ENCODE peak calls at places on chromosome 3, in ten cellular contexts. One of them, this sample, is unnamed.

GRCh38 chr3:156174229-156174847 is 54.0 kb downstream of the KCNAB1 start:
- DNase-seq in cardiac muscle cell: peak; percentile 41
- DNase-seq in brain microvascular endothelial cell: peak; percentile 39
- DNase-seq in GM23338: peak; percentile 33
- DNase-seq in CD4-positive, alpha-beta T cell: no peak
- DNase-seq in adrenal gland: no peak
- DNase-seq in OCI-LY7: no peak
- DNase-seq in heart right ventricle: no peak
- DNase-seq in tibial artery: no peak
- DNase-seq in dorsolateral prefrontal cortex: peak; percentile 25
- DNase-seq in this sample: no peak

GRCh38 chr3:108430540-108430939 is 79.9 kb downstream of the MYH15 start:
- DNase-seq in OCI-LY7: no peak
- DNase-seq in cardiac muscle cell: no peak
- DNase-seq in adrenal gland: no peak
- DNase-seq in CD4-positive, alpha-beta T cell: no peak
- DNase-seq in brain microvascular endothelial cell: no peak
- DNase-seq in tibial artery: no peak
- DNase-seq in dorsolateral prefrontal cortex: no peak
- DNase-seq in heart right ventricle: no peak
- DNase-seq in GM23338: no peak
- DNase-seq in this sample: no peak

GRCh38 chr3:49602877-49603411 is 48.7 kb downstream of the BSN start:
- DNase-seq in adrenal gland: no peak
- DNase-seq in GM23338: no peak
- DNase-seq in tibial artery: no peak
- DNase-seq in cardiac muscle cell: no peak
- DNase-seq in CD4-positive, alpha-beta T cell: peak; percentile 63
- DNase-seq in OCI-LY7: no peak
- DNase-seq in brain microvascular endothelial cell: no peak
- DNase-seq in heart right ventricle: no peak
- DNase-seq in dorsolateral prefrontal cortex: no peak
- DNase-seq in this sample: peak; percentile 71

GRCh38 chr3:51384145-51384729 is 854 bp upstream of the MANF start:
- DNase-seq in OCI-LY7: peak; percentile 53
- DNase-seq in heart right ventricle: no peak
- DNase-seq in tibial artery: peak; percentile 37
- DNase-seq in brain microvascular endothelial cell: peak; percentile 6
- DNase-seq in adrenal gland: no peak
- DNase-seq in dorsolateral prefrontal cortex: no peak
- DNase-seq in cardiac muscle cell: peak; percentile 47
- DNase-seq in GM23338: peak; percentile 43
- DNase-seq in CD4-positive, alpha-beta T cell: no peak
- DNase-seq in this sample: no peak

GRCh38 chr3:57966823-57967222 is 41.4 kb upstream of the FLNB start:
- DNase-seq in OCI-LY7: no peak
- DNase-seq in dorsolateral prefrontal cortex: no peak
- DNase-seq in heart right ventricle: no peak
- DNase-seq in tibial artery: peak; percentile 43
- DNase-seq in CD4-positive, alpha-beta T cell: no peak
- DNase-seq in brain microvascular endothelial cell: no peak
- DNase-seq in cardiac muscle cell: no peak
- DNase-seq in adrenal gland: no peak
- DNase-seq in GM23338: no peak
- DNase-seq in this sample: no peak

GRCh38 chr3:153315781-153316180 is 153.8 kb downstream of the RAP2B start:
- DNase-seq in OCI-LY7: no peak
- DNase-seq in dorsolateral prefrontal cortex: no peak
- DNase-seq in brain microvascular endothelial cell: no peak
- DNase-seq in heart right ventricle: no peak
- DNase-seq in tibial artery: no peak
- DNase-seq in CD4-positive, alpha-beta T cell: no peak
- DNase-seq in GM23338: no peak
- DNase-seq in cardiac muscle cell: no peak
- DNase-seq in adrenal gland: no peak
- DNase-seq in this sample: no peak

GRCh38 chr3:58029842-58030584 is 21.8 kb downstream of the FLNB start:
- DNase-seq in GM23338: no peak
- DNase-seq in adrenal gland: no peak
- DNase-seq in tibial artery: no peak
- DNase-seq in OCI-LY7: no peak
- DNase-seq in heart right ventricle: no peak
- DNase-seq in dorsolateral prefrontal cortex: no peak
- DNase-seq in brain microvascular endothelial cell: no peak
- DNase-seq in cardiac muscle cell: no peak
- DNase-seq in CD4-positive, alpha-beta T cell: no peak
- DNase-seq in this sample: no peak

GRCh38 chr3:184496933-184497332 is 64.7 kb upstream of the EPHB3 start:
- DNase-seq in adrenal gland: no peak
- DNase-seq in heart right ventricle: no peak
- DNase-seq in brain microvascular endothelial cell: no peak
- DNase-seq in dorsolateral prefrontal cortex: no peak
- DNase-seq in tibial artery: no peak
- DNase-seq in GM23338: no peak
- DNase-seq in cardiac muscle cell: no peak
- DNase-seq in CD4-positive, alpha-beta T cell: no peak
- DNase-seq in OCI-LY7: no peak
- DNase-seq in this sample: no peak

GRCh38 chr3:49339593-49339946 is 283 bp downstream of the USP4 start:
- DNase-seq in cardiac muscle cell: no peak
- DNase-seq in adrenal gland: no peak
- DNase-seq in OCI-LY7: no peak
- DNase-seq in dorsolateral prefrontal cortex: no peak
- DNase-seq in CD4-positive, alpha-beta T cell: peak; percentile 38
- DNase-seq in brain microvascular endothelial cell: no peak
- DNase-seq in tibial artery: no peak
- DNase-seq in GM23338: peak; percentile 79
- DNase-seq in heart right ventricle: peak; percentile 47
- DNase-seq in this sample: peak; percentile 3

GRCh38 chr3:38646630-38647029 is 2.9 kb downstream of the SCN5A start:
- DNase-seq in tibial artery: no peak
- DNase-seq in brain microvascular endothelial cell: no peak
- DNase-seq in OCI-LY7: peak; percentile 47
- DNase-seq in heart right ventricle: no peak
- DNase-seq in CD4-positive, alpha-beta T cell: no peak
- DNase-seq in cardiac muscle cell: no peak
- DNase-seq in GM23338: peak; percentile 83
- DNase-seq in dorsolateral prefrontal cortex: no peak
- DNase-seq in adrenal gland: no peak
- DNase-seq in this sample: no peak

GRCh38 chr3:102714567-102714966 is 279.8 kb downstream of the ZPLD1 start:
- DNase-seq in heart right ventricle: no peak
- DNase-seq in GM23338: no peak
- DNase-seq in adrenal gland: no peak
- DNase-seq in OCI-LY7: no peak
- DNase-seq in CD4-positive, alpha-beta T cell: no peak
- DNase-seq in tibial artery: no peak
- DNase-seq in brain microvascular endothelial cell: no peak
- DNase-seq in cardiac muscle cell: no peak
- DNase-seq in dorsolateral prefrontal cortex: no peak
- DNase-seq in this sample: no peak

GRCh38 chr3:100103558-100104441 is 10.5 kb downstream of the FILIP1L start:
- DNase-seq in tibial artery: no peak
- DNase-seq in cardiac muscle cell: no peak
- DNase-seq in adrenal gland: no peak
- DNase-seq in GM23338: no peak
- DNase-seq in heart right ventricle: no peak
- DNase-seq in brain microvascular endothelial cell: peak; percentile 76
- DNase-seq in OCI-LY7: peak; percentile 17
- DNase-seq in dorsolateral prefrontal cortex: no peak
- DNase-seq in CD4-positive, alpha-beta T cell: no peak
- DNase-seq in this sample: no peak
- H3K27ac ChIP-seq in tibial artery: peak overlapping the region; percentile 64
- H3K27ac ChIP-seq in cardiac muscle cell: no peak overlapping the region
- H3K27ac ChIP-seq in adrenal gland: no peak overlapping the region
- H3K27ac ChIP-seq in GM23338: no peak overlapping the region
- H3K27ac ChIP-seq in heart right ventricle: no peak overlapping the region
- H3K27ac ChIP-seq in brain microvascular endothelial cell: no peak overlapping the region
- H3K27ac ChIP-seq in OCI-LY7: no peak overlapping the region
- H3K27ac ChIP-seq in dorsolateral prefrontal cortex: no peak overlapping the region
- H3K27ac ChIP-seq in CD4-positive, alpha-beta T cell: no peak overlapping the region
- H3K27ac ChIP-seq in this sample: no peak overlapping the region

DNA sequence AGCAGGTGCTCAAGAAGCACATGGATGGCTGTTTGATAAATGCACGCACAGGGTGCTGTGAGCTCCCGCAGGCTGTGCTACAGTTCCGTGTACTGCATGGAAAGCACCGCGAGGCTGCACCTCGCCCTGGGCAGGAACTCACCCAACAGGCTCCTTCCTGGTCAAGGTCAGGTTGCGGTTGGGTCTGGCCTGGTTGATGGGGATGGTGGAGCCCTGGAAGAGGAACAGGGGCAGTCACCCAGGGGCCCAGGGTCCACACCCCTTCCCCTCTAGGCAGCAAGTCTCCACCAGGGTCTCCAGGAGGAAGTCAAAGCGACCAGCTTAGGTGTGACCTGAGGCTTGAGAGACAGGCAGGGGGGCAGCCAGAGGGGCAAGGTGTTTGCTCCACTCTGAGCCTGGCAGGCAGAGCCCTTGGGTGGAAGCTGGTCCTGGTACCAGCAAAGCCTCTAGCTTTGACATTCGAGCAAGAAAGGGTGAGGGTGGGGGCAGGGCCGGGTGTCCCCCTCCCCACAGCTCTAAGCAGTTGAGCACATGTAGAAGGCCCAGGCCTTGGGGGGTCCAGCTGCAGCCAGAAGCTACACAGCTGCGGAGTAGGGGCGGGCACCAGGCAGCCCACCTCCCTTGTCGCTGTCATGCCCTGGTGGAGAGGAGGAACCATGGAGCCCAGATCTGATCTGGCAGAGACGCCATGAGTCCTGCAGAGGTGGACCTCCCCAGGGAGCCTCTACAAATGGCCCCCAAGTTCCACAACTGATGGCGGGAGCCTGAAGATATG is 46.3 kb upstream of the SLC41A3 start:
- DNase-seq in heart right ventricle: no peak
- DNase-seq in brain microvascular endothelial cell: no peak
- DNase-seq in dorsolateral prefrontal cortex: no peak
- DNase-seq in OCI-LY7: no peak
- DNase-seq in CD4-positive, alpha-beta T cell: peak; percentile 27
- DNase-seq in cardiac muscle cell: no peak
- DNase-seq in GM23338: no peak
- DNase-seq in adrenal gland: peak; percentile 14
- DNase-seq in tibial artery: peak; percentile 18
- DNase-seq in this sample: no peak
- TF ChIP-seq CTCF in heart right ventricle: no peak
- TF ChIP-seq CTCF in brain microvascular endothelial cell: no peak
- TF ChIP-seq CTCF in dorsolateral prefrontal cortex: no peak
- TF ChIP-seq CTCF in OCI-LY7: no peak
- TF ChIP-seq CTCF in CD4-positive, alpha-beta T cell: no peak
- TF ChIP-seq CTCF in cardiac muscle cell: no peak
- TF ChIP-seq CTCF in GM23338: no peak
- TF ChIP-seq CTCF in adrenal gland: no peak
- TF ChIP-seq CTCF in tibial artery: no peak
- TF ChIP-seq CTCF in this sample: no peak

GRCh38 chr3:170712798-170713197 is 126.9 kb upstream of the SLC7A14 start:
- DNase-seq in tibial artery: no peak
- DNase-seq in cardiac muscle cell: no peak
- DNase-seq in adrenal gland: peak; percentile 20
- DNase-seq in dorsolateral prefrontal cortex: no peak
- DNase-seq in GM23338: no peak
- DNase-seq in brain microvascular endothelial cell: peak; percentile 38
- DNase-seq in heart right ventricle: no peak
- DNase-seq in OCI-LY7: no peak
- DNase-seq in CD4-positive, alpha-beta T cell: no peak
- DNase-seq in this sample: no peak

GRCh38 chr3:170712336-170712735 is 126.5 kb upstream of the SLC7A14 start:
- DNase-seq in OCI-LY7: no peak
- DNase-seq in GM23338: no peak
- DNase-seq in cardiac muscle cell: no peak
- DNase-seq in CD4-positive, alpha-beta T cell: no peak
- DNase-seq in brain microvascular endothelial cell: peak; percentile 23
- DNase-seq in adrenal gland: no peak
- DNase-seq in heart right ventricle: no peak
- DNase-seq in tibial artery: no peak
- DNase-seq in dorsolateral prefrontal cortex: no peak
- DNase-seq in this sample: no peak

GRCh38 chr3:170713648-170714047 is 127.8 kb upstream of the SLC7A14 start:
- DNase-seq in OCI-LY7: no peak
- DNase-seq in heart right ventricle: no peak
- DNase-seq in GM23338: no peak
- DNase-seq in cardiac muscle cell: no peak
- DNase-seq in adrenal gland: no peak
- DNase-seq in brain microvascular endothelial cell: no peak
- DNase-seq in tibial artery: no peak
- DNase-seq in dorsolateral prefrontal cortex: no peak
- DNase-seq in CD4-positive, alpha-beta T cell: no peak
- DNase-seq in this sample: no peak

GRCh38 chr3:170714151-170714550 is 128.3 kb upstream of the SLC7A14 start:
- DNase-seq in tibial artery: no peak
- DNase-seq in heart right ventricle: no peak
- DNase-seq in OCI-LY7: no peak
- DNase-seq in brain microvascular endothelial cell: peak; percentile 90
- DNase-seq in adrenal gland: no peak
- DNase-seq in cardiac muscle cell: no peak
- DNase-seq in dorsolateral prefrontal cortex: no peak
- DNase-seq in GM23338: no peak
- DNase-seq in CD4-positive, alpha-beta T cell: no peak
- DNase-seq in this sample: no peak

DNA sequence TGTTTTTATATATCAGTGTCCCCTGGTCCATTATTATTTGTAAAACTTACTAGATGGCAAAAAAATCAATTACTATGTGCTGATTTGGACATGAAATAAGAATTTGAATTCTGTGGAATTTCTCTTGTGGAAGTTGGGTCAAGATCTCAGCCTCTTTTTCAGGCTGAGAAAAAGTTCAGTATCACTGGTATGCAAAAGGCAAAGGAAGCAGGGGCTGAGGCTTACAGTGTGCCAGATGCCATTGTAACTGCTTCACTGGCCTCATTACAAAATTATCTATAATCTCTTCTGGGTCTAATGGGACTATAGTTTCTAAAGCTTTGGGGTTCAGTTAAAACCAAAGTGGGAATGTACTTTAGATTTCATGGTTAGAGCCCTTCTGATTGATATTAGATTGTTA is 125.9 kb upstream of the SLC7A14 start:
- DNase-seq in OCI-LY7: no peak
- DNase-seq in heart right ventricle: no peak
- DNase-seq in tibial artery: no peak
- DNase-seq in adrenal gland: no peak
- DNase-seq in CD4-positive, alpha-beta T cell: no peak
- DNase-seq in cardiac muscle cell: no peak
- DNase-seq in GM23338: no peak
- DNase-seq in dorsolateral prefrontal cortex: no peak
- DNase-seq in brain microvascular endothelial cell: no peak
- DNase-seq in this sample: no peak
- H3K27ac ChIP-seq in OCI-LY7: no peak overlapping the region
- H3K27ac ChIP-seq in heart right ventricle: no peak overlapping the region
- H3K27ac ChIP-seq in tibial artery: no peak overlapping the region
- H3K27ac ChIP-seq in adrenal gland: no peak overlapping the region
- H3K27ac ChIP-seq in CD4-positive, alpha-beta T cell: no peak overlapping the region
- H3K27ac ChIP-seq in cardiac muscle cell: no peak overlapping the region
- H3K27ac ChIP-seq in GM23338: no peak overlapping the region
- H3K27ac ChIP-seq in dorsolateral prefrontal cortex: no peak overlapping the region
- H3K27ac ChIP-seq in brain microvascular endothelial cell: peak overlapping the region; percentile 86
- H3K27ac ChIP-seq in this sample: no peak overlapping the region

DNA sequence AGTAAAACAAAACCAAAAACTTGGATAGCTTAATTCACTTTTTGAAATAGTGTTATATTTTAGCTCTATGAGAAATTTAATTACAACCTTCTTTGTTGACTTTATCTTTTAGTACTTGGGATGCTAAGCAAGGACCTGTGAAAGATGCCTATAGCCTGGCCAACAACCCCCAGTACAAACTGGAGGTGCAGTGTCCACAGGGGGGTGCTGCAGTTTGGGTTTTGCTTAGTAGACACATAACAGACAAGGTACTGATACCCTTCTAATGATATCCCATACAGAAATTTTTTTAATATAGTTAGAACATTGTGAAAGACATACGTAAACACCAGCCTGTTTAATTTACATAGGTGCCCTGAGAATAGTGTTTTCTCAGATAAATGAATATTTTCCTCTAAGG is 35.3 kb downstream of the CAPN7 start:
- DNase-seq in heart right ventricle: no peak
- DNase-seq in GM23338: peak; percentile 46
- DNase-seq in CD4-positive, alpha-beta T cell: no peak
- DNase-seq in brain microvascular endothelial cell: peak; percentile 7
- DNase-seq in OCI-LY7: peak; percentile 65
- DNase-seq in tibial artery: peak; percentile 42
- DNase-seq in cardiac muscle cell: peak; percentile 20
- DNase-seq in dorsolateral prefrontal cortex: no peak
- DNase-seq in adrenal gland: peak; percentile 42
- DNase-seq in this sample: peak; percentile 46
- TF ChIP-seq CTCF in heart right ventricle: peak; percentile 32
- TF ChIP-seq CTCF in GM23338: peak; percentile 67
- TF ChIP-seq CTCF in CD4-positive, alpha-beta T cell: peak; percentile 18
- TF ChIP-seq CTCF in brain microvascular endothelial cell: peak; percentile 56
- TF ChIP-seq CTCF in OCI-LY7: peak; percentile 86
- TF ChIP-seq CTCF in tibial artery: no peak
- TF ChIP-seq CTCF in cardiac muscle cell: peak; percentile 33
- TF ChIP-seq CTCF in dorsolateral prefrontal cortex: peak; percentile 51
- TF ChIP-seq CTCF in adrenal gland: peak; percentile 39
- TF ChIP-seq CTCF in this sample: no peak

This sample was measured in CD8-positive, alpha-beta T cell.